ENCODE peak calls at places on chromosomes 13 and 19, in five cellular contexts. B, N, D, E and M are unnamed samples. For H3K36me3, the result is how much of the 10 kb centered on the place peaks cover.

GRCh38 chr13:77860621-77861020 is 58.0 kb downstream of the EDNRB start:
- DNase-seq in E (no peak), B (no peak), N (no peak), D (peak), M (no peak)

GRCh38 chr13:46359731-46360130 is 27.3 kb downstream of the RUBCNL start:
- DNase-seq in E (no peak), D (peak), B (no peak), N (no peak), M (no peak)

GRCh38 chr19:23222998-23223652 is 27.1 kb downstream of the ZNF724 start:
- DNase-seq in D (no peak), B (no peak), E (no peak), N (no peak), M (no peak)

GRCh38 chr13:30388401-30389283 is 33.7 kb upstream of the UBE2L5 start:
- DNase-seq in E (no peak), B (no peak), N (peak), D (peak), M (no peak)

GRCh38 chr19:45972081-45972943 is 1.4 kb downstream of the NOVA2 start:
- DNase-seq in E (no peak), B (peak), D (no peak), N (no peak), M (no peak)

GRCh38 chr13:67776171-67776570 is 546.0 kb upstream of the PCDH9 start:
- DNase-seq in D (no peak), B (no peak), N (no peak), E (no peak), M (no peak)

GRCh38 chr13:47672245-47672975 is 328.7 kb downstream of the SUCLA2 start:
- DNase-seq in N (no peak), E (no peak), B (no peak), D (no peak), M (no peak)

GRCh38 chr13:38166121-38166520 is 183.5 kb upstream of the UFM1 start:
- DNase-seq in E (no peak), D (no peak), N (no peak), B (no peak), M (no peak)

GRCh38 chr13:85040176-85040660 is 759.0 kb downstream of the SLITRK6 start:
- DNase-seq in D (no peak), N (no peak), B (no peak), E (no peak), M (no peak)

GRCh38 chr19:3284759-3285646 is 60.5 kb downstream of the CELF5 start:
- DNase-seq in E (no peak), N (peak), D (peak), B (peak), M (peak)

GRCh38 chr13:42417624-42418023 is 145.7 kb downstream of the AKAP11 start:
- DNase-seq in N (no peak), B (no peak), E (no peak), D (no peak), M (no peak)

GRCh38 chr13:44726777-44727176 is 150.6 kb upstream of the TSC22D1 start:
- DNase-seq in D (no peak), N (no peak), B (no peak), E (no peak), M (no peak)

GRCh38 chr19:13099073-13099999 is 3.3 kb downstream of the LYL1 start:
- DNase-seq in B (peak), N (peak), D (no peak), E (no peak), M (no peak)

GRCh38 chr13:45132384-45133064 is 12.2 kb downstream of the GTF2F2 start:
- DNase-seq in E (peak), N (no peak), D (no peak), B (no peak), M (no peak)

GRCh38 chr19:38831142-38831605 is 420 bp downstream of the ECH1 start:
- DNase-seq in D (peak), B (no peak), N (peak), E (no peak), M (peak)

GRCh38 chr19:49165111-49165750 is 7.6 kb downstream of the TRPM4 start:
- DNase-seq in E (no peak), N (no peak), D (no peak), B (no peak), M (no peak)

GRCh38 chr13:101930331-101930730 is 471.5 kb downstream of the FGF14 start:
- DNase-seq in B (no peak), E (no peak), D (peak), N (no peak), M (no peak)

GRCh38 chr19:46488551-46488950 is 7.1 kb downstream of the PNMA8B start:
- DNase-seq in B (no peak), N (no peak), D (no peak), E (no peak), M (no peak)

GRCh38 chr19:32406161-32407003 is 812 bp downstream of the DPY19L3 start:
- DNase-seq in D (no peak), N (no peak), E (no peak), B (no peak), M (no peak)
- TF ChIP-seq CTCF in D (no peak), N (no peak), E (no peak), B (no peak), M (no peak)

GRCh38 chr13:112814905-112815585 is 125.2 kb downstream of the ATP11A start:
- DNase-seq in E (no peak), D (peak), B (no peak), N (no peak), M (peak)

GRCh38 chr13:112810608-112811007 is 120.8 kb downstream of the ATP11A start:
- DNase-seq in N (no peak), E (no peak), D (no peak), B (no peak), M (peak)

GRCh38 chr13:112809332-112810310 is 119.8 kb downstream of the ATP11A start:
- DNase-seq in N (no peak), D (no peak), B (no peak), E (no peak), M (peak)

GRCh38 chr13:112813552-112813951 is 123.7 kb downstream of the ATP11A start:
- DNase-seq in B (no peak), E (no peak), D (no peak), N (no peak), M (no peak)

DNA sequence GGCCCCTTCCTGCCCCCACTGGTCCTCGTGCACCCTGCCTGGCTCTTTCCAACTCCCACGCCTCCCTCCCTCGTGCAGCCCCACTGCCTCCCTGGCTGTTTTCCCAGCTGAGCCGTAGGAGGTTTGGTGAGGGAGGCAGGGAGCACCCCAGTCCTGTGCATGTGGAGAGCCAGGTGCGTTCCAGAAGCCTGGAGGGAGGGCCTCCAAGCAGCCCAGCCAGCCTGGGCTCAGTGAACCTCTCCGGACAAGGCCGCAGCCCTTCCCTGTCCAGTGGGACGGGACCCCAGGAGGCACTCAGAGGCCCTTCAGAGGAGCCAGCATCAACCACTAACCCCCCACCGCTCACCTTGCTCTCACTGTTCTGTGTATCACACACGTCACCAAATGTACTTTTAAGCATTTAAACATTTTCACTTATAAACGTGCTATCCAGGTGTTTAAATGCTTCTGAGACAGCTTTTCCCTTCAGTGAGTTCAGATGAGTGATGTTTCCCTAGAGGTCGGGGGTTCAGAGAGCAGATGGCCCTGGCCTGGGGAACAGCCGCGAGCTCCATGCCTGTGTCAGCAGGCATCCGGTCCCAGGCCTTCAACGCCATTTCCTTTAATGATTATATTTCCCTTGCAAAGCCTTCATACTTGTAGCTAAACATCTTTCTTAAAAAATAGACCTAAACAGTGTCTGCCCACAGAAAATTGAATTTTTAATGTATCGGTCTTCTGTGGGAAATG is 122.6 kb downstream of the ATP11A start:
- DNase-seq in N (no peak), D (no peak), B (no peak), E (no peak), M (no peak)
- H3K36me3 ChIP-seq in N (under half), D (under half), B (under half), E (under half), M (under half)

DNA sequence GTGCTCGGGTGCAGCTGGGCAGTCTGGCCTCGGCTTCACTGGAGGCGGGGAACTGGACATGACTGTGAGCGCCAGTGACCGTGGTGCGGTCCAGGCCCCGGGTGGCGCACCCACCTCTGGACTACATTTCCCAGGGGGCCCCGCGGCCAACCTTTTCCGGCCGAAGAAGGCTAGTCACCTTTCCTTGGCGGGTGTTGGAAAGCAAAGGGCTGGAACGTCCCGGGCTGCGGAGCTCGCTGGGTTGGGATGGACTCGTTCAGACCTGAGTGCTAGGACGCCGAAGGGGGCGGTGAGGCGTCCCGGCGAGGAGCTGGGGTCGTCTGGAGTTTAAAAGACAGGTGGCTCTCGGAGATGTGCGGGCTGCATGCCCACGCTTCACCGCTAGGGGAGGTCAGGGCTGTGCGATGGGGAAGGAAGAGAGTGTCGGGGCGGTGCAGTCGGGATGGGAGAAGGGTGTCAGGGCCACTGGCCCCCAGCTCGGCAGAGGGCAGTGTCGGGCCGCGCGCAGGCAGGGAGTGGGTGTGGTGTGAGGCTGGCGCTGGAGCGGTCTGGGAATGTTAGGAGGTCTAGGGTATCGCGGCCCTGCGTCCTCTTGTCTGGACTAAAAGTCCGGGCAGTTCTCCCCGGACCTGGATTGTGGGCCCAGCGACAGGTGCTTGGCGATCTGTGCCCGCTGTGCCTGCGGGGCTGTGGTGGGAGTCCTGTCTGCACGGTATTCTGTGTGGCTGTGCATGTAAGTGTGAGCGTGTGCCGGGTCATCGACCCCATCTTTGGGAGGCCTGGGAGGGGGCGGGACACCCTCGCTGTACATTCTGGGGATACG is 57.1 kb downstream of the ZNF568 start:
- DNase-seq in D (peak), B (peak), E (peak), N (peak), M (peak)
- TF ChIP-seq POLR2A in D (no peak), B (no peak), E (no peak), N (no peak), M (no peak)

GRCh38 chr19:18264428-18264827 is 9.8 kb downstream of the IQCN start:
- DNase-seq in E (no peak), N (peak), D (no peak), B (no peak), M (peak)
- TF ChIP-seq CTCF in E (no peak), N (no peak), D (no peak), B (no peak), M (no peak)

GRCh38 chr19:15454371-15454800 is 4.6 kb upstream of the WIZ start:
- DNase-seq in N (peak), B (no peak), D (no peak), E (no peak), M (no peak)

GRCh38 chr19:15457701-15458484 is 6.5 kb downstream of the RASAL3 start:
- DNase-seq in N (no peak), E (no peak), B (no peak), D (no peak), M (no peak)

GRCh38 chr19:15456871-15457700 is 7.3 kb downstream of the RASAL3 start:
- DNase-seq in B (peak), E (no peak), D (no peak), N (peak), M (no peak)

GRCh38 chr19:15456441-15456840 is 6.7 kb upstream of the WIZ start:
- DNase-seq in N (peak), E (no peak), D (no peak), B (no peak), M (no peak)

GRCh38 chr19:15455996-15456395 is 6.2 kb upstream of the WIZ start:
- DNase-seq in N (peak), E (no peak), D (no peak), B (no peak), M (no peak)
- H3K36me3 ChIP-seq in N (under half), E (under half), D (under half), B (under half), M (under half)